ENCODE peak calls at places on chromosome 3, in seven cellular contexts. T, N, Z, K, B, O and Q are unnamed samples.

GRCh38 chr3:103499132-103499885 is 1064.5 kb downstream of the ZPLD1 start:
- DNase-seq in K (peak), B (no peak), Z (peak), T (peak), O (no peak), N (no peak), Q (peak)

GRCh38 chr3:189947948-189948723 is 172.6 kb downstream of the P3H2 start:
- DNase-seq in Z (peak), O (no peak), N (peak), T (peak), B (no peak), K (no peak), Q (peak)

GRCh38 chr3:120338517-120338916 is 10.6 kb downstream of the LRRC58 start:
- DNase-seq in N (no peak), O (no peak), K (no peak), Z (no peak), B (no peak), T (no peak), Q (no peak)

GRCh38 chr3:48427630-48427962 is 2.3 kb downstream of the PLXNB1 start:
- DNase-seq in O (peak), B (no peak), Z (no peak), N (no peak), T (no peak), K (no peak), Q (no peak)

GRCh38 chr3:124928333-124929202 is 6.0 kb downstream of the MUC13 start:
- DNase-seq in O (peak), Z (peak), B (peak), T (peak), K (peak), N (peak), Q (peak)

GRCh38 chr3:41265011-41265545 is 65.8 kb downstream of the CTNNB1 start:
- DNase-seq in O (no peak), T (peak), Z (peak), B (peak), N (no peak), K (no peak), Q (no peak)

GRCh38 chr3:57980416-57980815 is 27.8 kb upstream of the FLNB start:
- DNase-seq in O (no peak), Z (no peak), K (no peak), N (no peak), T (no peak), B (no peak), Q (no peak)

GRCh38 chr3:119294402-119294888 is 262 bp downstream of the ARHGAP31 start:
- DNase-seq in Z (no peak), B (no peak), K (no peak), T (no peak), O (peak), N (no peak), Q (no peak)

GRCh38 chr3:106251160-106251892 is 382.5 kb upstream of the CBLB start:
- DNase-seq in B (no peak), Z (no peak), T (no peak), K (no peak), O (no peak), N (no peak), Q (no peak)

GRCh38 chr3:181265750-181266333 is 276.3 kb upstream of the DNAJC19 start:
- DNase-seq in T (peak), Z (no peak), B (no peak), N (no peak), O (no peak), K (no peak), Q (no peak)

GRCh38 chr3:27195059-27195458 is 174.1 kb downstream of the NEK10 start:
- DNase-seq in B (no peak), O (no peak), T (peak), Z (peak), N (no peak), K (no peak), Q (no peak)

GRCh38 chr3:119815716-119816115 is 33.8 kb downstream of the NR1I2 start:
- DNase-seq in K (no peak), Z (no peak), T (no peak), B (no peak), N (no peak), O (no peak), Q (no peak)

GRCh38 chr3:51869304-51869703 is 6.1 kb downstream of the IQCF5 start:
- DNase-seq in K (no peak), T (no peak), B (no peak), N (no peak), Z (no peak), O (no peak), Q (no peak)

GRCh38 chr3:62803276-62803675 is 71.9 kb downstream of the CADPS start:
- DNase-seq in N (no peak), Z (no peak), O (no peak), K (no peak), B (no peak), T (no peak), Q (no peak)
- TF ChIP-seq CTCF in N (no peak), Z (no peak), O (no peak), K (no peak), B (no peak), T (no peak), Q (no peak)

GRCh38 chr3:43706342-43706741 is 15.6 kb downstream of the ABHD5 start:
- DNase-seq in B (no peak), N (no peak), O (no peak), K (no peak), Z (no peak), T (no peak), Q (no peak)
- TF ChIP-seq CTCF in B (no peak), N (no peak), O (no peak), K (no peak), Z (no peak), T (no peak), Q (no peak)

DNA sequence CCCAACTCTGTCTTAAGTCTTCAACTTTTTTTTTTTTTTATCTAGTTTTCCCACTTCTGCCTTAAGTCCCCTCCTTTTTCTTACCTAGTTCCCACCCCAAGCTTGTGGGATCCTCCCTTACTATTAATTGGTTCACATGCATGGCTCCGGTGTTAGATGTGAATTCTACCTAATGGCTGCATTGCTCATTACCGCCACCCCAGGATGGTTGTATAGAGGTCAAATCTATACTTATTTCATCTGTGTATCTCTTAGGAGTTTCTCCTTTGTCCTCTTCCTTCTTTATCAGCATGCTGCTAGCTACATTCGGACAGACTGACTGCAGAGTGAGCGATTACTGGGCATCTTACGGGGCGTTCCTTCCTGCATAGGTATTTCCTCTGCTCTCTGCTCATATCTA is 605.7 kb upstream of the GRM7 start:
- DNase-seq in K (no peak), T (no peak), O (no peak), B (no peak), N (no peak), Z (no peak), Q (no peak)
- TF ChIP-seq CTCF in K (no peak), T (no peak), O (no peak), B (no peak), N (no peak), Z (no peak), Q (no peak)

GRCh38 chr3:30694668-30695067 is 88.3 kb downstream of the TGFBR2 start:
- DNase-seq in T (no peak), N (no peak), K (no peak), Z (no peak), O (no peak), B (no peak), Q (no peak)
- TF ChIP-seq CTCF in T (no peak), N (no peak), K (no peak), Z (no peak), O (no peak), B (no peak), Q (no peak)

GRCh38 chr3:161854232-161854771 is 357.7 kb downstream of the OTOL1 start:
- DNase-seq in K (peak), B (peak), N (peak), Z (peak), O (no peak), T (peak), Q (peak)
- TF ChIP-seq CTCF in K (peak), B (peak), N (peak), Z (peak), O (no peak), T (peak), Q (no peak)

DNA sequence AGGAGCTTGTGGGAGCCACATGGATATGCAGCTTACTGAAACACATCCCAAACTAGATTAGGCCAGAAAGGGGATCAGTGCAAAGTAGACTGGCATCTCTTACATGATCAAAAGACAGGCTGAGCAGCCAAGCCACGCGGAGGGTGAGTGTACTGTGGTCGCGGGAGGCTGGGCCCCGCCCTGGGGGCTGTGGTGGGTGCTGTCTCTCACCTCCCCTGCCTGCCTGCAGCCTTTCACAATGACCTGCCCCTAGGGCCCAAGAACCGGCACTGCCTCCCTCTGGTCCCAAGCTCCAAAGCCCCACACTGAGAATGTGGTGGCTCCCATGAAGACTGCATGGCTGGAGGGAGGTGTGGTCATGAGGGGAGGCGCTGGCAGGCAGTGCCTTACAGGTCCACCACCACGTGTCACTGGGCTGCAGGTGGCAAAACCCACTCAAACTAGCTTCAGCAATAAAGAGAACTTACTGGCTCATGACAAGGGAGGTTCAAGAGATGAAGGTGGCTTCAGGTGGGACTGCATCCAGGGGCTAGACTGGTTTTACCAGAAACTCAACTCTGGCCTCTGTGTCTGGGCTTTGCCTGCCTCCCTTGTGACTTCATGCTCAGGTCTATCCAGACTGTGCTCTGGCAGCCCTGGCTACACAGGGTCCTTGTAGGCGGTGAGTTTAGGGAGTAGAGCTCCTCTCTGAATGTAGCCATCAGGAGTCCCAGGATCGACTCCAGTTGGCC is 27.4 kb upstream of the PLXND1 start:
- DNase-seq in K (no peak), B (no peak), T (no peak), N (no peak), Z (no peak), O (no peak), Q (no peak)
- TF ChIP-seq CTCF in K (no peak), B (no peak), T (no peak), N (no peak), Z (no peak), O (no peak), Q (no peak)

GRCh38 chr3:150763122-150763840 is at the start of gene SIAH2:
- DNase-seq in T (peak), N (peak), B (peak), O (peak), K (peak), Z (peak), Q (peak)

GRCh38 chr3:150764607-150765366 is 1.8 kb upstream of the SIAH2 start:
- DNase-seq in B (no peak), K (no peak), O (no peak), T (no peak), Z (no peak), N (no peak), Q (no peak)

GRCh38 chr3:150761831-150762661 is 923 bp downstream of the SIAH2 start:
- DNase-seq in O (peak), N (peak), B (peak), K (no peak), T (peak), Z (peak), Q (peak)

GRCh38 chr3:150762662-150763121 is 277 bp downstream of the SIAH2 start:
- DNase-seq in K (no peak), T (no peak), N (no peak), O (no peak), B (no peak), Z (no peak), Q (no peak)

GRCh38 chr3:150763841-150764483 is 993 bp upstream of the SIAH2 start:
- DNase-seq in O (peak), Z (peak), T (no peak), N (peak), B (peak), K (no peak), Q (peak)
- TF ChIP-seq CTCF in O (peak), Z (peak), T (peak), N (peak), B (peak), K (peak), Q (peak)

GRCh38 chr3:70614111-70614510 is 301.7 kb upstream of the MDFIC2 start:
- DNase-seq in O (no peak), Z (no peak), K (no peak), B (no peak), T (no peak), N (no peak), Q (no peak)
- TF ChIP-seq CTCF in O (no peak), Z (no peak), K (no peak), B (no peak), T (no peak), N (no peak), Q (no peak)